ENCODE peak calls at places on chromosomes 11 and 22, in eight cellular contexts. M, K, V, S, F, H, D and J are unnamed samples.

GRCh38 chr22:33357894-33358440 is 299.8 kb upstream of the SYN3 start:
- DNase-seq in H (no peak), V (no peak), F (no peak), K (no peak), M (no peak), S (no peak), D (no peak), J (no peak)

GRCh38 chr22:32080904-32081303 is 37.8 kb downstream of the SLC5A1 start:
- DNase-seq in D (peak), F (no peak), V (peak), H (peak), M (no peak), S (peak), K (peak), J (no peak)

GRCh38 chr11:72037554-72038311 is 39.0 kb downstream of the IL18BP start:
- DNase-seq in M (no peak), H (no peak), S (no peak), K (no peak), D (no peak), F (no peak), V (no peak), J (no peak)

GRCh38 chr11:68036141-68036716 is 2.6 kb upstream of the TCIRG1 start:
- DNase-seq in H (no peak), F (no peak), S (no peak), M (no peak), D (no peak), K (no peak), V (no peak), J (no peak)

GRCh38 chr11:102360681-102361080 is 13.7 kb downstream of the BIRC2 start:
- DNase-seq in K (no peak), H (no peak), V (no peak), M (no peak), F (no peak), D (no peak), S (no peak), J (no peak)

GRCh38 chr11:27218498-27219038 is 144.4 kb downstream of the CCDC34 start:
- DNase-seq in H (no peak), V (no peak), D (no peak), F (no peak), S (peak), K (no peak), M (no peak), J (no peak)

GRCh38 chr22:44151661-44152060 is 29.1 kb upstream of the PARVG start:
- DNase-seq in S (no peak), V (no peak), K (no peak), M (peak), F (no peak), H (no peak), D (no peak), J (no peak)

GRCh38 chr22:35552186-35552842 is 11.7 kb downstream of the RASD2 start:
- DNase-seq in K (peak), V (peak), F (no peak), M (peak), H (no peak), S (peak), D (peak), J (peak)

GRCh38 chr11:7576671-7577225 is 62.9 kb downstream of the PPFIBP2 start:
- DNase-seq in M (peak), F (peak), D (no peak), H (no peak), S (no peak), K (no peak), V (no peak), J (no peak)

GRCh38 chr11:47269829-47270305 is at the start of gene MADD:
- DNase-seq in S (peak), V (peak), D (peak), K (peak), H (peak), M (peak), F (peak), J (peak)

DNA sequence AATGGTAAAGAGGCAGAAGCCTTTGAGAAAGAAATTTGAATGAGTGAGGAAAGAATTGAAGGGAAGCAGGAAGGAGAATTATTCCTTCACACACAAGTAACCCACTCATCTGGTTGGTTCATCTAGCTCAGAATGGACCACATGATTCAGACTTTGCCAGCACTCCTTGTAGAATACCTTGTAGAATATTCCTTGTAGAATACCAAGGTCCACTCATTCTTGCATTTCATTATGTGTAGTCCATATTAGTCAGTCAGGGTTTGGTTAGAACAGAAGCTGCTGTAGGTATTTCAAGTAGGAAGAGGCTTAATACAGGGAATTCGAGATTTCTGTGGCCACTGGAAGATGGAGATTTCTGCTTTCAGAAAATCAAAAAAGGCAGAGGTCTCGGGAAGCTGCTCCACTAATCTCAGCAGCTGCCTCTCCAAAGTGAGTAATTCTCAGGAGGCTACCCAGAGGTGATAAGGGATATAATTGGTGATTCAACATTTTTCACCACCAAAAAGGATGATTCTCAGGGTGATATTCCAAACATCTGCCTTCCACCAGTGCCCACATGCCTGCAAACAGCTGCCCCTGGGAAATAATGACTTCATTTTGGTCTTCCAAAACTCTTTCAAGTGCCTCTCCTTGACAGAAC is 329.2 kb downstream of the TMEM135 start:
- DNase-seq in F (no peak), H (no peak), V (no peak), D (no peak), K (no peak), M (no peak), S (no peak), J (no peak)
- TF ChIP-seq POLR2A in F (no peak), H (no peak), V (no peak), D (no peak), K (no peak), M (no peak), S (no peak), J (no peak)

DNA sequence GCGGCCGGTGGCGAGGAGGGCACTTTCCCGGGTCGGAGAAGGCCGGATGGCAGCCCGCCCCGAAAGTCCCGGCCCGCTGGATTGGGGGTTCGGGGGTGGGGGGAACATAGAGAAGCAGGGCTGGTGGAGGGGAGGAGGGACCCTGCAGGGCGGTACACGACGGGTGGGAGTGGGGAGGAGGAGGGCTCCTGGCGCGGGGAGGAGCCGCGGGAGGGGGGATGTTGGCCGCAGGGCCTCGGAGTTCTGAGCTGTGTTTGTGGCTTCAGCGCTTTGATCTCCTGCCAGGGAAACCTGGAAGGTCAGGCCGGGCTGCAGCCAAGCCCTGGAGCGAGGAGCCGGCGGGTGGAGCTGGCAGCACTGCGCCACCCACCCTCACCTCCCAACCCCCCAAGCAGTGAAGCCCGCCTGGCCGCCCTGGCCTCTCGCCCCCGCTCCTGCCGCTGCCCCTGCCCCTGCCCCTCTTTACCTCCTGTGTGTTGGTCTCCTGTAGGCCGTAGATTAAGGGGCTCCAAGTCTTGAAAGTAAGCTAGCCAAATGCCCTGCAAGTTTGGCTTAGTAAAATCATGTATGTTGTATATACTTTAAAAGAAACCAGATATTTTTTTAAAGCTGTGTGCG is 30.9 kb downstream of the C22orf31 start:
- DNase-seq in M (peak), H (no peak), K (no peak), D (no peak), V (peak), F (peak), S (peak), J (peak)
- TF ChIP-seq POLR2A in M (no peak), H (no peak), K (no peak), D (no peak), V (no peak), F (no peak), S (no peak), J (no peak)

GRCh38 chr11:1667906-1668305 is 29.1 kb upstream of the KRTAP5-6 start:
- DNase-seq in M (no peak), S (no peak), D (no peak), H (no peak), K (no peak), F (no peak), V (no peak), J (peak)

GRCh38 chr11:1670928-1671371 is 26.0 kb upstream of the KRTAP5-6 start:
- DNase-seq in H (no peak), K (no peak), V (no peak), D (no peak), S (no peak), M (no peak), F (no peak), J (peak)

GRCh38 chr11:1671658-1672057 is 25.3 kb upstream of the KRTAP5-6 start:
- DNase-seq in K (no peak), F (no peak), D (no peak), V (no peak), H (no peak), S (no peak), M (no peak), J (peak)

GRCh38 chr11:1669546-1670218 is 27.3 kb upstream of the KRTAP5-6 start:
- DNase-seq in S (no peak), M (no peak), H (no peak), V (no peak), F (no peak), K (no peak), D (no peak), J (no peak)

GRCh38 chr11:1668911-1669473 is 28.0 kb upstream of the KRTAP5-6 start:
- DNase-seq in M (no peak), V (no peak), H (no peak), F (no peak), D (no peak), S (no peak), K (no peak), J (peak)
- TF ChIP-seq POLR2A in M (no peak), V (no peak), H (no peak), F (no peak), D (no peak), S (no peak), K (no peak), J (no peak)

GRCh38 chr11:77088236-77089003 is 14.2 kb upstream of the OMP start:
- DNase-seq in K (no peak), H (no peak), V (no peak), D (no peak), S (no peak), F (no peak), M (peak), J (no peak)

GRCh38 chr11:77087723-77088225 is 14.9 kb upstream of the OMP start:
- DNase-seq in H (no peak), V (no peak), K (no peak), M (peak), D (no peak), S (no peak), F (no peak), J (no peak)

GRCh38 chr11:77084581-77085191 is 17.9 kb downstream of the CAPN5 start:
- DNase-seq in K (no peak), V (no peak), D (no peak), S (no peak), H (no peak), F (no peak), M (peak), J (no peak)

GRCh38 chr11:77085652-77086051 is 17.0 kb upstream of the OMP start:
- DNase-seq in S (no peak), D (no peak), V (no peak), K (no peak), M (peak), F (no peak), H (no peak), J (peak)

DNA sequence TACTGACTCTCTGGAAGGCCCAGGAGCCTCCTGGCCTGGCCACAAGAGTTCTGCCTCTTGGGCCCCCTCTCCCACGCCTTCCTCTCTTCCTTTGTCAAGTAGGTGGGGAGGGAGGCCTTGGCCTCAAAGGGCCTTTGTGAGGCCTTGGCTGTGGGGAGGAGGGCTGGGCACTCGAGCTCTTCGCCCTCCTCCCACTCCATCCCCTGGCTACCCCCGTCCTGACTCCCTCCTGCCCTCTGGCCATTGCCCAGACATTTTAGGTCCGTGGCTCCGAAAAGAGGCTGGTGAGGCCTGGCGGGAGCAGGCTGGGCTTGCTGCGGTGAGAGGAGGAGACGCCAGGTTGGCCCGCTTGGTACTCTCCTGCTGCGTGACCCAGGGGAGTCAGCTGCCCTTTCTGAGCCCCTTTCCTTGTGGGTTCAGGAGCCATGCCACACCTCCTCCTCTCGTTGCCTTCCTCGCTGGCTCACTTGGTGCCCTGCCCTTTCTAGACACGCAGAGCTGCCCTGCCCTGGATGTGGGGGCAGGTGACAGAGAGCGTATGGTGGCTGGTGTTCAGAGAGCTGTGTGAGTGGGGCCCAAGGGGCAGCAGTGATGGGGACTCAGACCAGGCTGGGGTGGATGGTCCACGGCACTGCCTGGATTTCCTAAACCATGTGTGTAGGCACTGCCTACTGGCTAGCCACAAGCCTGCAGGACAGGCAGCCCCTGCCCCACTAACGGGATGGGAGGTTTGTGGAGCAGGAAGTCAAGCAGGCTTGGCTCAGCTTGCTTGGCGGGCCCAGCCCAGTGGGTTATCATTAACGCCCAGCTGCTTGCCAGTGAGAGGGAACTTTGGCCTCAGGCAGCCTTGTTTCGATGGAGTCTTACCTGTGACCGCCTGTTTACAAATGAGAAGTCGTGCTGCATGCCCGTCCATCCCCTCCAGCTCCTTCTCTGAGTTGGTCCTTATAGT is 15.8 kb upstream of the OMP start:
- DNase-seq in M (peak), D (no peak), V (no peak), S (no peak), K (no peak), F (no peak), H (no peak), J (peak)
- TF ChIP-seq POLR2A in M (no peak), D (no peak), V (no peak), S (no peak), K (no peak), F (no peak), H (no peak), J (peak)